ENCODE peak calls at places on chromosomes 7 and 10, in seven cellular contexts. U is CD4-positive, alpha-beta T cell; M is kidney; B is GM12865; Q is astrocyte of the cerebellum; S is neural progenitor cell; A is SJSA1. H is an unnamed sample.

GRCh38 chr7:105496501-105496900 is 25.6 kb downstream of the PUS7 start:
- DNase-seq in U (no peak), M (no peak), B (no peak), Q (no peak), S (no peak), A (peak; percentile 77), H (no peak)

GRCh38 chr7:93715234-93715633 is 140.7 kb upstream of the CALCR start:
- DNase-seq in U (no peak), M (peak; percentile 68), B (peak; percentile 49), Q (peak; percentile 5), S (peak; percentile 64), A (peak; percentile 16), H (peak; percentile 77)

GRCh38 chr10:127033116-127033515 is 127.9 kb downstream of the DOCK1 start:
- DNase-seq in U (no peak), M (no peak), B (no peak), Q (no peak), S (no peak), A (no peak), H (no peak)

GRCh38 chr10:132899751-132900065 is 42.7 kb downstream of the CFAP46 start:
- DNase-seq in U (no peak), M (no peak), B (no peak), Q (no peak), S (no peak), A (no peak), H (no peak)

GRCh38 chr7:25754333-25754732 is 397.7 kb upstream of the NFE2L3 start:
- DNase-seq in U (no peak), M (no peak), B (no peak), Q (no peak), S (no peak), A (no peak), H (no peak)

GRCh38 chr7:82534687-82535086 is 91.1 kb upstream of the CACNA2D1 start:
- DNase-seq in U (no peak), M (no peak), B (no peak), Q (no peak), S (no peak), A (no peak), H (no peak)

GRCh38 chr10:133471300-133472109 is 17.8 kb downstream of the SCART1 start:
- DNase-seq in U (no peak), M (no peak), B (no peak), Q (no peak), S (no peak), A (no peak), H (no peak)

GRCh38 chr7:8637322-8637721 is 203.9 kb downstream of the NXPH1 start:
- DNase-seq in U (no peak), M (no peak), B (no peak), Q (no peak), S (no peak), A (no peak), H (no peak)

GRCh38 chr10:8725343-8725742 is 670.9 kb downstream of the GATA3 start:
- DNase-seq in U (no peak), M (no peak), B (no peak), Q (no peak), S (no peak), A (no peak), H (no peak)

GRCh38 chr10:43057231-43057711 is 19.6 kb upstream of the RET start:
- DNase-seq in U (no peak), M (peak; percentile 27), B (no peak), Q (no peak), S (no peak), A (no peak), H (no peak)

GRCh38 chr10:110860576-110861241 is 11.0 kb upstream of the PDCD4 start:
- DNase-seq in U (peak; percentile 57), M (no peak), B (peak; percentile 93), Q (no peak), S (no peak), A (no peak), H (no peak)

GRCh38 chr10:64101611-64102263 is 580.5 kb downstream of the REEP3 start:
- DNase-seq in U (no peak), M (no peak), B (no peak), Q (no peak), S (no peak), A (no peak), H (no peak)

GRCh38 chr10:78764436-78764835 is 304.3 kb upstream of the ZMIZ1 start:
- DNase-seq in U (no peak), M (no peak), B (no peak), Q (no peak), S (no peak), A (no peak), H (no peak)

GRCh38 chr10:15510963-15511362 is 139.9 kb upstream of the FAM171A1 start:
- DNase-seq in U (no peak), M (no peak), B (no peak), Q (no peak), S (no peak), A (no peak), H (no peak)

GRCh38 chr7:44867073-44867990 is 18.0 kb downstream of the PURB start:
- DNase-seq in U (no peak), M (no peak), B (no peak), Q (peak; percentile 75), S (no peak), A (peak; percentile 44), H (peak; percentile 46)

GRCh38 chr10:97766106-97766810 is 5.5 kb downstream of the SFRP5 start:
- DNase-seq in U (no peak), M (peak; percentile 58), B (no peak), Q (no peak), S (no peak), A (no peak), H (no peak)

GRCh38 chr7:82839555-82839954 is 323.1 kb downstream of the PCLO start:
- DNase-seq in U (no peak), M (no peak), B (no peak), Q (no peak), S (no peak), A (no peak), H (peak; percentile 11)

GRCh38 chr10:103783686-103784085 is 71.7 kb downstream of the SH3PXD2A start:
- DNase-seq in U (no peak), M (no peak), B (no peak), Q (no peak), S (no peak), A (no peak), H (no peak)

GRCh38 chr7:121937224-121937623 is 64.3 kb downstream of the PTPRZ1 start:
- DNase-seq in U (no peak), M (no peak), B (no peak), Q (no peak), S (peak; percentile 14), A (no peak), H (no peak)

GRCh38 chr10:31574566-31574965 is 255.6 kb downstream of the ZEB1 start:
- DNase-seq in U (no peak), M (no peak), B (no peak), Q (no peak), S (no peak), A (no peak), H (no peak)

H was measured in mesendoderm.